ENCODE peak calls at places on chromosomes 3 and 15, in seven cellular contexts. S is activated naive CD4-positive, alpha-beta T cell treated with Interleukin-2 at 50 U/mL for 16 hours; A is AG08395; Y is fibroblast of the conjunctiva; Z is NCI-H2029 treated with DMSO at 0.1 percent for 48 hours; H is fibroblast of villous mesenchyme; N is HFF-Myc. I is an unnamed sample.

GRCh38 chr3:44845528-44846520 is 15.9 kb upstream of the TMEM42 start:
- DNase-seq in S (no peak), Y (no peak), Z (no peak), N (no peak), H (peak; percentile 87), A (peak; percentile 20), I (no peak)

GRCh38 chr3:129182390-129183180 is 1.1 kb downstream of the CNBP start:
- DNase-seq in Z (no peak), A (peak; percentile 45), N (no peak), Y (no peak), H (peak; percentile 78), S (peak; percentile 53), I (no peak)

GRCh38 chr15:60351066-60351465 is 46.7 kb downstream of the ANXA2 start:
- DNase-seq in Y (no peak), H (no peak), A (no peak), S (no peak), N (no peak), Z (peak; percentile 70), I (no peak)

GRCh38 chr3:73727117-73727802 is 102.5 kb upstream of the PDZRN3 start:
- DNase-seq in Y (peak; percentile 55), H (peak; percentile 92), S (no peak), Z (no peak), A (peak; percentile 71), N (no peak), I (peak; percentile 82)

GRCh38 chr3:10529809-10530208 is 24.4 kb upstream of the ATP2B2 start:
- DNase-seq in Z (no peak), H (no peak), Y (no peak), S (no peak), A (no peak), N (no peak), I (no peak)

GRCh38 chr3:151911462-151911861 is 38.0 kb downstream of the SUCNR1 start:
- DNase-seq in Y (no peak), H (no peak), N (no peak), S (no peak), A (no peak), Z (no peak), I (no peak)

GRCh38 chr3:123406598-123406997 is 42.3 kb downstream of the ADCY5 start:
- DNase-seq in Z (peak; percentile 87), N (no peak), Y (no peak), S (no peak), H (peak; percentile 15), A (no peak), I (no peak)

GRCh38 chr3:41792806-41793205 is 169.1 kb downstream of the ULK4 start:
- DNase-seq in A (no peak), Z (no peak), N (no peak), Y (no peak), H (no peak), S (no peak), I (no peak)

GRCh38 chr3:14950274-14950673 is 2.9 kb downstream of the NR2C2 start:
- DNase-seq in Z (no peak), N (no peak), A (no peak), S (no peak), Y (no peak), H (no peak), I (no peak)

GRCh38 chr3:62665627-62666433 is 209.4 kb downstream of the CADPS start:
- DNase-seq in A (peak; percentile 39), Z (no peak), Y (peak; percentile 38), S (peak; percentile 9), H (peak; percentile 51), N (peak; percentile 15), I (no peak)

GRCh38 chr15:98955980-98956723 is 51.4 kb downstream of the PGPEP1L start:
- DNase-seq in A (no peak), H (no peak), Y (no peak), S (no peak), N (no peak), Z (no peak), I (no peak)

GRCh38 chr3:12629560-12629959 is 34.4 kb downstream of the RAF1 start:
- DNase-seq in A (peak; percentile 41), S (no peak), N (peak; percentile 55), Y (peak; percentile 28), H (peak; percentile 48), Z (peak; percentile 81), I (peak; percentile 45)

GRCh38 chr3:8506611-8507061 is 5.0 kb downstream of the LMCD1 start:
- DNase-seq in S (no peak), A (no peak), H (peak; percentile 85), Y (no peak), N (no peak), Z (peak; percentile 54), I (no peak)

GRCh38 chr3:134374791-134375541 is 719 bp upstream of the AMOTL2 start:
- DNase-seq in N (no peak), Y (no peak), H (no peak), Z (peak; percentile 68), S (no peak), A (peak; percentile 64), I (no peak)

GRCh38 chr3:58569287-58570001 is 7.7 kb downstream of the FAM107A start:
- DNase-seq in Z (no peak), N (no peak), A (no peak), H (no peak), Y (no peak), S (no peak), I (no peak)

GRCh38 chr3:44554626-44555592 is at the start of gene ZKSCAN7:
- DNase-seq in Y (peak; percentile 9), A (peak; percentile 80), Z (peak; percentile 20), S (peak; percentile 55), H (peak; percentile 42), N (no peak), I (peak; percentile 1)

GRCh38 chr3:159800434-159801121 is 188.1 kb upstream of the IL12A start:
- DNase-seq in A (no peak), N (no peak), Y (no peak), H (peak; percentile 84), S (no peak), Z (no peak), I (no peak)

GRCh38 chr15:51580385-51580784 is 42.2 kb downstream of the DMXL2 start:
- DNase-seq in H (no peak), Z (no peak), S (no peak), N (no peak), A (no peak), Y (no peak), I (no peak)

GRCh38 chr3:172918165-172918564 is 167.6 kb downstream of the ECT2 start:
- DNase-seq in S (no peak), A (no peak), Y (peak; percentile 8), Z (no peak), N (peak; percentile 11), H (peak; percentile 55), I (no peak)

GRCh38 chr15:34436126-34436955 is 1.3 kb downstream of the GOLGA8A start:
- DNase-seq in N (no peak), S (peak; percentile 19), Z (no peak), A (no peak), H (peak; percentile 12), Y (no peak), I (no peak)

GRCh38 chr3:16476636-16477035 is 36.9 kb downstream of the RFTN1 start:
- DNase-seq in A (peak; percentile 54), Z (no peak), Y (peak; percentile 81), H (peak; percentile 99), S (no peak), N (peak; percentile 60), I (peak; percentile 56)

GRCh38 chr15:77251662-77252061 is 168.2 kb downstream of the PEAK1 start:
- DNase-seq in S (no peak), H (no peak), A (no peak), Y (no peak), Z (no peak), N (no peak), I (no peak)

GRCh38 chr3:123449092-123449985 is 449 bp upstream of the ADCY5 start:
- DNase-seq in Z (no peak), S (no peak), N (no peak), H (peak; percentile 8), Y (no peak), A (peak; percentile 38), I (no peak)

GRCh38 chr3:143851331-143852017 is 3.2 kb upstream of the SLC9A9 start:
- DNase-seq in Y (no peak), Z (no peak), N (no peak), S (no peak), H (no peak), A (no peak), I (no peak)

GRCh38 chr3:65445573-65446204 is 593.0 kb downstream of the MAGI1 start:
- DNase-seq in A (no peak), H (no peak), Y (no peak), Z (no peak), N (no peak), S (no peak), I (no peak)

GRCh38 chr15:64247906-64248541 is 85.2 kb upstream of the PPIB start:
- DNase-seq in H (peak; percentile 93), A (peak; percentile 87), S (peak; percentile 24), N (peak; percentile 87), Y (peak; percentile 83), Z (peak; percentile 31), I (peak; percentile 85)

GRCh38 chr3:5699313-5699712 is 511.8 kb downstream of the EDEM1 start:
- DNase-seq in S (no peak), N (no peak), Z (no peak), Y (no peak), A (no peak), H (no peak), I (no peak)

GRCh38 chr3:78887029-78887428 is 880.8 kb downstream of the ROBO1 start:
- DNase-seq in Z (no peak), A (peak; percentile 52), N (no peak), Y (no peak), S (no peak), H (no peak), I (no peak)

GRCh38 chr15:72176743-72177142 is 20.8 kb downstream of the GRAMD2A start:
- DNase-seq in A (no peak), N (no peak), Z (no peak), H (no peak), S (no peak), Y (no peak), I (no peak)

GRCh38 chr3:60316121-60316783 is 935.0 kb downstream of the FHIT start:
- DNase-seq in A (peak; percentile 50), H (peak; percentile 40), Z (no peak), Y (peak; percentile 84), N (no peak), S (no peak), I (no peak)

GRCh38 chr3:191290311-191291025 is 38.7 kb upstream of the CCDC50 start:
- DNase-seq in A (no peak), Y (no peak), Z (no peak), S (no peak), N (no peak), H (peak; percentile 11), I (no peak)

GRCh38 chr3:35633332-35634124 is 5.8 kb upstream of the ARPP21 start:
- DNase-seq in Y (no peak), H (no peak), Z (no peak), A (no peak), S (no peak), N (no peak), I (no peak)

GRCh38 chr15:88166330-88166993 is 90.1 kb downstream of the NTRK3 start:
- DNase-seq in Z (no peak), H (no peak), S (no peak), Y (no peak), N (no peak), A (peak; percentile 38), I (no peak)

GRCh38 chr3:171391432-171391831 is 68.8 kb downstream of the TNIK start:
- DNase-seq in S (no peak), H (no peak), Z (no peak), N (no peak), Y (no peak), A (no peak), I (no peak)

GRCh38 chr3:110352841-110353595 is 718.6 kb upstream of the NECTIN3 start:
- DNase-seq in S (no peak), N (no peak), H (no peak), Y (no peak), Z (no peak), A (no peak), I (no peak)

GRCh38 chr3:13338231-13338630 is 81.9 kb downstream of the NUP210 start:
- DNase-seq in N (no peak), Y (no peak), A (no peak), Z (no peak), S (no peak), H (peak; percentile 2), I (no peak)

GRCh38 chr15:60090747-60091146 is 86.6 kb downstream of the FOXB1 start:
- DNase-seq in A (no peak), H (no peak), Y (no peak), S (no peak), N (no peak), Z (no peak), I (no peak)

GRCh38 chr3:71694358-71694999 is 30.7 kb downstream of the EIF4E3 start:
- DNase-seq in N (no peak), S (no peak), Y (peak; percentile 57), A (peak; percentile 34), H (peak; percentile 93), Z (no peak), I (no peak)

I was measured in BJ.